ENCODE peak calls at places on chromosomes 4 and X, in eight cellular contexts. E is fibroblast of lung, O is trophoblast cell, M is right lobe of liver, D is HFF-Myc, N is AG10803, U is GM23248, V is left ventricle myocardium inferior. Q is an unnamed sample.

GRCh38 chr4:53653484-53654053 is 62.3 kb upstream of the LNX1 start:
- DNase-seq in E (peak), O (no peak), M (peak), D (no peak), N (peak), U (peak), V (no peak), Q (no peak)

GRCh38 chrX:133171962-133172708 is 46.0 kb downstream of the TFDP3 start:
- DNase-seq in E (peak), O (peak), M (no peak), D (no peak), N (no peak), U (peak), V (no peak), Q (no peak)

GRCh38 chr4:56757270-56757746 is 64.2 kb downstream of the SPINK2 start:
- DNase-seq in E (peak), O (no peak), M (no peak), D (peak), N (peak), U (peak), V (no peak), Q (no peak)

GRCh38 chr4:85606505-85606904 is 131.6 kb downstream of the ARHGAP24 start:
- DNase-seq in E (no peak), O (no peak), M (no peak), D (no peak), N (no peak), U (no peak), V (no peak), Q (no peak)

GRCh38 chr4:183391204-183391603 is 53.2 kb upstream of the CDKN2AIP start:
- DNase-seq in E (no peak), O (no peak), M (no peak), D (no peak), N (no peak), U (no peak), V (no peak), Q (no peak)

GRCh38 chrX:145292208-145292607 is 44.9 kb downstream of the SPANXN1 start:
- DNase-seq in E (no peak), O (no peak), M (no peak), D (no peak), N (no peak), U (no peak), V (no peak), Q (no peak)

GRCh38 chr4:13966241-13967195 is 339.0 kb upstream of the BOD1L1 start:
- DNase-seq in E (peak), O (no peak), M (no peak), D (peak), N (peak), U (peak), V (no peak), Q (no peak)

GRCh38 chrX:108439961-108440696 is 491 bp downstream of the COL4A5 start:
- DNase-seq in E (no peak), O (peak), M (peak), D (no peak), N (peak), U (peak), V (no peak), Q (no peak)

GRCh38 chr4:55503164-55503563 is 43.5 kb downstream of the CLOCK start:
- DNase-seq in E (peak), O (peak), M (no peak), D (peak), N (peak), U (peak), V (no peak), Q (no peak)

GRCh38 chr4:2068566-2068965 is 9.4 kb downstream of the NAT8L start:
- DNase-seq in E (no peak), O (no peak), M (no peak), D (no peak), N (no peak), U (no peak), V (no peak), Q (no peak)

GRCh38 chr4:80201326-80202151 is 4.2 kb downstream of the PRDM8 start:
- DNase-seq in E (peak), O (peak), M (no peak), D (peak), N (peak), U (peak), V (peak), Q (no peak)

GRCh38 chr4:158176108-158176507 is 3.3 kb upstream of the GASK1B start:
- DNase-seq in E (no peak), O (peak), M (no peak), D (no peak), N (peak), U (peak), V (no peak), Q (no peak)

GRCh38 chr4:84870398-84871163 is 95.9 kb downstream of the WDFY3 start:
- DNase-seq in E (peak), O (peak), M (no peak), D (no peak), N (peak), U (peak), V (no peak), Q (no peak)

GRCh38 chr4:175720722-175721121 is 91.3 kb downstream of the GPM6A start:
- DNase-seq in E (no peak), O (no peak), M (no peak), D (no peak), N (no peak), U (no peak), V (no peak), Q (no peak)

GRCh38 chr4:4569036-4569435 is 27.2 kb upstream of the STX18 start:
- DNase-seq in E (no peak), O (no peak), M (no peak), D (no peak), N (peak), U (peak), V (no peak), Q (no peak)

GRCh38 chrX:48466696-48467095 is 3.4 kb downstream of the SLC38A5 start:
- DNase-seq in E (no peak), O (no peak), M (no peak), D (no peak), N (no peak), U (no peak), V (no peak), Q (no peak)

GRCh38 chr4:147923854-147924253 is 192.0 kb downstream of the ARHGAP10 start:
- DNase-seq in E (no peak), O (no peak), M (no peak), D (no peak), N (no peak), U (no peak), V (no peak), Q (no peak)

GRCh38 chrX:121245763-121246162 is 198.4 kb downstream of the GLUD2 start:
- DNase-seq in E (no peak), O (no peak), M (no peak), D (no peak), N (no peak), U (no peak), V (no peak), Q (no peak)

GRCh38 chr4:36241771-36242170 is 2.5 kb downstream of the ARAP2 start:
- DNase-seq in E (peak), O (no peak), M (no peak), D (no peak), N (no peak), U (no peak), V (no peak), Q (no peak)

GRCh38 chr4:115629270-115629669 is 515.9 kb upstream of the NDST4 start:
- DNase-seq in E (no peak), O (no peak), M (no peak), D (no peak), N (no peak), U (no peak), V (no peak), Q (no peak)

GRCh38 chr4:174248407-174248806 is 35.1 kb downstream of the FBXO8 start:
- DNase-seq in E (no peak), O (no peak), M (no peak), D (no peak), N (no peak), U (no peak), V (no peak), Q (no peak)

GRCh38 chrX:133637765-133638164 is 222.5 kb upstream of the GPC4 start:
- DNase-seq in E (no peak), O (peak), M (no peak), D (no peak), N (no peak), U (no peak), V (no peak), Q (no peak)

GRCh38 chr4:1632109-1633104 is 51.7 kb downstream of the FAM53A start:
- DNase-seq in E (no peak), O (no peak), M (no peak), D (no peak), N (no peak), U (no peak), V (no peak), Q (no peak)

GRCh38 chr4:111064342-111064993 is 441.6 kb upstream of the PITX2 start:
- DNase-seq in E (no peak), O (no peak), M (no peak), D (peak), N (peak), U (peak), V (no peak), Q (no peak)

GRCh38 chr4:40622913-40623312 is 6.8 kb downstream of the RBM47 start:
- DNase-seq in E (no peak), O (no peak), M (no peak), D (no peak), N (no peak), U (no peak), V (no peak), Q (no peak)

GRCh38 chr4:141849367-141849766 is 213.0 kb downstream of the IL15 start:
- DNase-seq in E (no peak), O (no peak), M (no peak), D (no peak), N (no peak), U (no peak), V (no peak), Q (no peak)

GRCh38 chrX:22159071-22159470 is 113.6 kb upstream of the CBLL2 start:
- DNase-seq in E (peak), O (no peak), M (no peak), D (no peak), N (peak), U (peak), V (no peak), Q (no peak)

GRCh38 chr4:117420966-117421365 is 335.6 kb upstream of the TRAM1L1 start:
- DNase-seq in E (no peak), O (peak), M (no peak), D (no peak), N (no peak), U (no peak), V (no peak), Q (no peak)

GRCh38 chr4:40055379-40055872 is 1.2 kb upstream of the N4BP2 start:
- DNase-seq in E (no peak), O (peak), M (no peak), D (no peak), N (peak), U (no peak), V (no peak), Q (no peak)

DNA sequence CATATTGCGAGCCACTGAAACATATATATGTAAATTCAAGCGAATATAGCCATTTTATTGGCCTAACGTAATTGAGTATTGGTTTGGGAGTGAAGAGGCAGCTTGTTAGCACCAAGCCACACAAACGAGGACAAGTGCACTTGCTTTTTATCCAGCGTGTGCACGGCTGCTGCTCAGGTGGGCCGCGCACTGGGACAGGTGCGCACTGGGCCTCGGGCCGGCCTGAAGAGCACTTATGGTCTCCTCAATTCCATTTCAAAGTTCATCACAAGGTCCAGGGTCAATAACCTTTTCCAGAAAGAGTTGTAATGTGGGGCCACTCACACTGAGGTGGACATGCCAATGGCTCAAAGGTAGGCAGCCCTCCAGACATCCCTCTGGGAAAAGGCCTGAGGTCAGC is 95.9 kb downstream of the ATP8A1 start:
- DNase-seq in E (no peak), O (no peak), M (no peak), D (no peak), N (no peak), U (no peak), V (no peak), Q (no peak)
- H3K4me3 ChIP-seq in E (no peak), O (no peak), M (no peak), D (no peak), N (no peak), U (no peak), V (no peak), Q (no peak)

GRCh38 chrX:155766321-155766720 is 114.8 kb upstream of the VAMP7 start:
- DNase-seq in E (no peak), O (peak), M (no peak), D (no peak), N (no peak), U (peak), V (no peak), Q (no peak)

GRCh38 chrX:155767101-155767878 is 113.9 kb upstream of the VAMP7 start:
- DNase-seq in E (peak), O (peak), M (peak), D (peak), N (peak), U (peak), V (peak), Q (peak)

DNA sequence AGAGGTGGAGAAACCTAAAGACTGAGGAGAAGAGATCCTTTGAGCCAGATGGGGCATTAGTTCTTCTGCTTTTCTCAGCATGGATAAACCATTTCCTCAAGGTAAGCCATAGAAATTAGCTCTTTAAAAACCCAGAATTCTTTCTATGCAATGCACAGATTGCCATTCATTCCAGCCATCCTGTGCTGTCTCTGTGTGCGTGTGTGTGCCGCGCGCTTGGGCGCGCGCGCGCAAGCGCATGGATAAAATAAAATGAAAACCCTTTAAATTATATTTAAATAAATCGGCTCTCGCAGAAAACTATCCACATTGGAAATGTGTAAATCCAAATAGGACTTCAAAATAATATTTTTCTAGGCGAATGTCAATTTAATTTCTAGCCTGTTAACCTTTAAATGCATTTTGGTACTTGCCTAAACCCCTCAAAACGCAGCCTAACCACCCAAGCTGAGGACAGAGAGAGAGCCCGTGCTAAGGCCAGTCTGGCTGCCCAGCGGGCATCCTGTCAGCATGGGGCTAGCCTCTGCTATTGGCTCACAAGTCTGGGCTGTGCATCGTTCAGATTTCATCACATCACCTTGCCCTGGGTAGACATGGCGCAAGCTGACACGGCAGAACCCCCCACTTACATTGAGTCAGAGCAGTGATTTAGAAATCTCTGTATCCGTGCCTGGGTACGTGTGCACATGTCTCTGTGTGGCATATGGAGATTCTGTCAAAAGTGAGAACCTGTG is 112.9 kb upstream of the VAMP7 start:
- DNase-seq in E (peak), O (peak), M (peak), D (no peak), N (peak), U (peak), V (no peak), Q (no peak)
- H3K4me3 ChIP-seq in E (peak), O (peak), M (no peak), D (peak), N (peak), U (peak), V (peak), Q (peak)

DNA sequence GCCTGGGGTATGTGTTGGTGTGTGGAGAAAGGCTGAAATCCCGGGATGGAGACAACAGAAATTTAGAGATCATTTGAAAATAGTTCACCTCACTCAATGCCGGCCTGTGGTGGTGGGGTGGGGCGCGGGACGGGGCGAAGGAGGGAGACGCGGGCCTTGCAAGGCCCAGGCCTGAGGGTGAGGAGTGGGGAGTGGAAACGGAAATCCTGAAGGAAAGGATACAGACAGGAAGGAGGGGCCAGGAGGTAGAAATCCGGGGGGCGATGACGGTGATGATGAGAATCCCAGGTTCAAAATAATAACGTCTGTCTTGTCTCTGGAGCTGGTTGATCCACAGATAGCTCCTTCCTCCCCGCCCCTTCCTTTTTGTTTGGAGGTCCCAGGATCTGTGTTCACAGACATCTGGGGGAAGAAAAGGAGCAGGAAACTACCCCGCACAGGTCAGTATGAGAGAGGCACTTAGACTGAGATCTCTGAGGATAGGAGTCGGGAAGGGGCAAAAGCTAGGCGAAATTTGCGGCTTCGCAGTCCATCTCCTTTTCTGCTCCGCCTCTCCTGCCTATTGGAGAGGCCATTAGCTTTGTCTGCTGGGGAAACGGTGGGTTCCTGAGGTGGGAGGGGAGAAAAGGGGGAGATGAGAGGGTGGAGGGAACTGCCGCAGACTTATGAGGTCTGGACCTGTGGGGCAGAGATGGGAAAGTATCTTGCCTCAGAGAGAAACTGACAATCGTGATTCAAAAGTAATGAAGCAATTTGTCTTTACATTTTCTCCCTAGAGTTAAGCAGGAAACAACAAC is 760 bp downstream of the TCEAL7 start:
- DNase-seq in E (peak), O (no peak), M (no peak), D (no peak), N (no peak), U (peak), V (no peak), Q (no peak)
- H3K4me3 ChIP-seq in E (peak), O (no peak), M (no peak), D (peak), N (peak), U (peak), V (peak), Q (no peak)

GRCh38 chr4:87977521-87978278 is 2.2 kb downstream of the SPP1 start:
- DNase-seq in E (no peak), O (no peak), M (no peak), D (no peak), N (no peak), U (no peak), V (no peak), Q (no peak)
- H3K4me3 ChIP-seq in E (no peak), O (no peak), M (no peak), D (no peak), N (no peak), U (no peak), V (no peak), Q (no peak)

DNA sequence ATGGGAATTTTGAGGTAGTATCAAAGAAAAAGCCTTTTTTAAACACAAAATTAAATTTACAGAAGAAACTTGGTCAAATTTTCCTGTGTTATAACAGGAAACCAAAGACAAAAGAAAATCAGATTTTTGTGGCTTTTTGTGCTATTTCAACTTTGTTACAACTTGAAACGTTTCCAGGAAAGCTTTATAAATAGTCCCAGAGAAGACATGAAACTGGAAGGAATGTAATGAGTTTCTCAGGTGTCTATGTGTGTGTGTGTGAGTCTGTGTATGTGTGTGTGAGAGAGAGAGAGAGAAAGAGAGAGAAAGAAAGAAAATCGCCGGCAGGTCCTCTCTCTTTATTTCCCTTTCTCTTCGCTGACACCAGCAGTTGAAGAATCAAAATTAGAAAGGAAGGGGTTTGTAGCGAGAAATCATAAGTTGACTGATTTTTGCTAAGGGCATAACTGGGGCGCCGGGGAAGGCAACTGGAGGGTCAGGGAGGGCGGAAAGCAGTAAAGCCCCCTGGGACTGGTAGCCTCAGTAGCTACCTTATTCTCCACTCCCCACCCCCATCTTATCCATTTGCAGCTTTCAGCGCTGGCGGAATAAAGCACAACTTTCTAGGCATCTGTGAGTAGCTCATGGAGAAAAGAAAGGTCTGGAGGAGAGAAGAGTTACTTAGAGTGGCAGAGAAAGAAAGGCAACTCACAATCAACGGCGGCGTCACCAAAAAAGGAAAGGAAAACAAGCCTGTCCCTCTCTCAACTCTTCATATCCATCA is 1.4 kb downstream of the TMEM47 start:
- DNase-seq in E (peak), O (no peak), M (no peak), D (no peak), N (peak), U (peak), V (no peak), Q (no peak)
- H3K4me3 ChIP-seq in E (peak), O (peak), M (peak), D (peak), N (peak), U (peak), V (peak), Q (peak)

GRCh38 chrX:40007746-40008705 is 89.7 kb downstream of the BCOR start:
- DNase-seq in E (no peak), O (no peak), M (no peak), D (no peak), N (no peak), U (no peak), V (no peak), Q (no peak)

GRCh38 chrX:40004916-40005289 is 92.9 kb downstream of the BCOR start:
- DNase-seq in E (no peak), O (no peak), M (no peak), D (no peak), N (no peak), U (no peak), V (no peak), Q (no peak)

GRCh38 chrX:40005290-40006011 is 92.3 kb downstream of the BCOR start:
- DNase-seq in E (no peak), O (no peak), M (peak), D (no peak), N (no peak), U (no peak), V (peak), Q (no peak)

GRCh38 chrX:40007136-40007535 is 90.6 kb downstream of the BCOR start:
- DNase-seq in E (no peak), O (peak), M (no peak), D (no peak), N (no peak), U (peak), V (no peak), Q (no peak)

GRCh38 chrX:40006025-40007017 is 91.4 kb downstream of the BCOR start:
- DNase-seq in E (no peak), O (peak), M (peak), D (no peak), N (no peak), U (peak), V (peak), Q (no peak)
- H3K4me3 ChIP-seq in E (no peak), O (no peak), M (no peak), D (no peak), N (no peak), U (no peak), V (peak), Q (no peak)

GRCh38 chr4:86720508-86721068 is 126.5 kb downstream of the PTPN13 start:
- DNase-seq in E (peak), O (peak), M (no peak), D (no peak), N (peak), U (peak), V (no peak), Q (no peak)

GRCh38 chr4:86718152-86718551 is 124.0 kb downstream of the PTPN13 start:
- DNase-seq in E (no peak), O (no peak), M (no peak), D (no peak), N (no peak), U (no peak), V (no peak), Q (no peak)

GRCh38 chr4:86717651-86718050 is 123.5 kb downstream of the PTPN13 start:
- DNase-seq in E (no peak), O (no peak), M (no peak), D (no peak), N (no peak), U (no peak), V (no peak), Q (no peak)

GRCh38 chr4:86721412-86721811 is 127.3 kb downstream of the PTPN13 start:
- DNase-seq in E (no peak), O (no peak), M (no peak), D (no peak), N (no peak), U (no peak), V (no peak), Q (no peak)
- H3K4me3 ChIP-seq in E (no peak), O (no peak), M (no peak), D (no peak), N (no peak), U (no peak), V (no peak), Q (no peak)

GRCh38 chr4:119525005-119525749 is 103.4 kb downstream of the PDE5A start:
- DNase-seq in E (peak), O (peak), M (no peak), D (peak), N (peak), U (peak), V (no peak), Q (peak)
- H3K4me3 ChIP-seq in E (no peak), O (no peak), M (no peak), D (no peak), N (no peak), U (peak), V (no peak), Q (no peak)

Q was measured in Panc1.